ENCODE peak calls at places on chromosomes 11 and 22, in five cellular contexts. M is activated CD4-positive, alpha-beta T cell treated with anti-CD3 and anti-CD28 coated beads, Interleukin-2, amount 50 U/mL, for 1 hour; C is kidney epithelial cell; Q is left ventricle myocardium inferior; I is hypothalamus. E is an unnamed sample.

GRCh38 chr11:31887180-31887579 is 76.1 kb upstream of the PAX6 start:
- DNase-seq in M (no peak), C (no peak), Q (no peak), I (no peak), E (no peak)

GRCh38 chr11:67270256-67271211 is 4.3 kb downstream of the GRK2 start:
- DNase-seq in M (no peak), C (peak), Q (no peak), I (no peak), E (peak)

GRCh38 chr11:10352911-10353550 is 48.2 kb downstream of the ADM start:
- DNase-seq in M (no peak), C (no peak), Q (no peak), I (no peak), E (no peak)

GRCh38 chr11:102268083-102268984 is 49.0 kb upstream of the BIRC3 start:
- DNase-seq in M (peak), C (no peak), Q (peak), I (no peak), E (peak)

GRCh38 chr11:119641991-119642745 is 86.8 kb downstream of the NECTIN1 start:
- DNase-seq in M (no peak), C (no peak), Q (no peak), I (no peak), E (peak)

GRCh38 chr22:45262931-45263789 is 21.6 kb upstream of the UPK3A start:
- DNase-seq in M (no peak), C (no peak), Q (peak), I (no peak), E (no peak)

GRCh38 chr11:104967493-104968364 is 645 bp downstream of the CASP4 start:
- DNase-seq in M (no peak), C (no peak), Q (no peak), I (no peak), E (no peak)

GRCh38 chr22:20653012-20653794 is 120.7 kb upstream of the SERPIND1 start:
- DNase-seq in M (no peak), C (no peak), Q (no peak), I (no peak), E (no peak)

GRCh38 chr22:29312218-29313125 is 3.0 kb downstream of the RASL10A start:
- DNase-seq in M (no peak), C (no peak), Q (no peak), I (no peak), E (no peak)

GRCh38 chr11:87092159-87092558 is 54.4 kb downstream of the TMEM135 start:
- DNase-seq in M (no peak), C (no peak), Q (no peak), I (no peak), E (no peak)

GRCh38 chr11:12122083-12122482 is 11.7 kb downstream of the MICAL2 start:
- DNase-seq in M (no peak), C (no peak), Q (no peak), I (no peak), E (no peak)

GRCh38 chr11:2549876-2550605 is 105.2 kb downstream of the KCNQ1 start:
- DNase-seq in M (no peak), C (no peak), Q (peak), I (no peak), E (no peak)

GRCh38 chr11:57322881-57323467 is 1.8 kb downstream of the TNKS1BP1 start:
- DNase-seq in M (no peak), C (no peak), Q (no peak), I (no peak), E (no peak)

GRCh38 chr11:75323609-75324008 is 27.9 kb downstream of the ARRB1 start:
- DNase-seq in M (no peak), C (no peak), Q (no peak), I (no peak), E (no peak)

GRCh38 chr22:42399315-42400271 is 32.6 kb downstream of the NFAM1 start:
- DNase-seq in M (no peak), C (no peak), Q (peak), I (no peak), E (peak)

GRCh38 chr11:117096140-117096972 is 1.9 kb downstream of the SIK3 start:
- DNase-seq in M (peak), C (no peak), Q (no peak), I (no peak), E (peak)

GRCh38 chr22:40855104-40855959 is 1.1 kb downstream of the ST13 start:
- DNase-seq in M (no peak), C (no peak), Q (no peak), I (no peak), E (no peak)

GRCh38 chr11:75453916-75454655 is 21.1 kb upstream of the KLHL35 start:
- DNase-seq in M (no peak), C (no peak), Q (no peak), I (no peak), E (no peak)

GRCh38 chr11:85661972-85662664 is 2.8 kb downstream of the CREBZF start:
- DNase-seq in M (no peak), C (no peak), Q (no peak), I (no peak), E (no peak)

GRCh38 chr22:27105142-27106025 is 448.0 kb downstream of the MIAT start:
- DNase-seq in M (no peak), C (no peak), Q (peak), I (no peak), E (no peak)

GRCh38 chr11:20024172-20024935 is 135.9 kb downstream of the DBX1 start:
- DNase-seq in M (no peak), C (no peak), Q (no peak), I (no peak), E (no peak)

GRCh38 chr11:63595296-63595695 is 18.9 kb downstream of the PLAAT3 start:
- DNase-seq in M (no peak), C (no peak), Q (no peak), I (no peak), E (no peak)